ENCODE peak calls at places on chromosome 12, in six cellular contexts. K is epithelial cell of esophagus, V is KBM-7, S is H9, I is smooth muscle cell of the brain vasculature, Y is GM13977. P is an unnamed sample.

GRCh38 chr12:115185529-115185928 is 501.6 kb upstream of the TBX3 start:
- DNase-seq in K (no peak), V (no peak), S (no peak), I (no peak), Y (no peak), P (no peak)

GRCh38 chr12:7042847-7043246 is 17.7 kb upstream of the C1S start:
- DNase-seq in K (peak; percentile 65), V (peak; percentile 78), S (no peak), I (no peak), Y (peak; percentile 28), P (peak; percentile 16)

GRCh38 chr12:86660488-86661171 is 404.4 kb upstream of the MGAT4C start:
- DNase-seq in K (peak; percentile 80), V (no peak), S (no peak), I (no peak), Y (no peak), P (peak; percentile 89)

GRCh38 chr12:116931665-116932064 is 20.9 kb downstream of the FBXW8 start:
- DNase-seq in K (peak; percentile 29), V (peak; percentile 30), S (no peak), I (no peak), Y (no peak), P (no peak)

GRCh38 chr12:120457133-120457532 is 10.9 kb downstream of the GATC start:
- DNase-seq in K (no peak), V (peak; percentile 51), S (peak; percentile 65), I (no peak), Y (no peak), P (no peak)

GRCh38 chr12:103821773-103822172 is 19.3 kb downstream of the NT5DC3 start:
- DNase-seq in K (no peak), V (no peak), S (no peak), I (no peak), Y (no peak), P (no peak)

GRCh38 chr12:14836336-14837210 is 6.8 kb downstream of the ART4 start:
- DNase-seq in K (peak; percentile 89), V (no peak), S (no peak), I (no peak), Y (no peak), P (peak; percentile 35)

GRCh38 chr12:32727237-32727636 is 28.5 kb downstream of the YARS2 start:
- DNase-seq in K (no peak), V (no peak), S (peak; percentile 48), I (no peak), Y (no peak), P (no peak)

GRCh38 chr12:16473610-16474326 is 126.3 kb downstream of the MGST1 start:
- DNase-seq in K (peak; percentile 76), V (no peak), S (no peak), I (no peak), Y (no peak), P (peak; percentile 1)

GRCh38 chr12:94560416-94561221 is 89.7 kb downstream of the TMCC3 start:
- DNase-seq in K (peak; percentile 98), V (no peak), S (peak; percentile 95), I (no peak), Y (peak; percentile 60), P (peak; percentile 94)

GRCh38 chr12:122517877-122518276 is 8.9 kb downstream of the RSRC2 start:
- DNase-seq in K (peak; percentile 55), V (no peak), S (no peak), I (peak; percentile 65), Y (no peak), P (no peak)

GRCh38 chr12:12338528-12339168 is 11.4 kb downstream of the MANSC1 start:
- DNase-seq in K (peak; percentile 60), V (no peak), S (no peak), I (no peak), Y (no peak), P (no peak)

GRCh38 chr12:27394676-27395075 is 51.9 kb upstream of the SMCO2 start:
- DNase-seq in K (no peak), V (no peak), S (no peak), I (no peak), Y (no peak), P (no peak)

GRCh38 chr12:3231399-3231876 is 154.3 kb downstream of the TSPAN9 start:
- DNase-seq in K (no peak), V (no peak), S (peak; percentile 78), I (no peak), Y (no peak), P (no peak)

GRCh38 chr12:121857322-121858246 is 1.1 kb downstream of the HPD start:
- DNase-seq in K (no peak), V (no peak), S (peak; percentile 37), I (no peak), Y (no peak), P (no peak)

GRCh38 chr12:129193263-129193871 is 340.1 kb downstream of the GLT1D1 start:
- DNase-seq in K (no peak), V (peak; percentile 53), S (peak; percentile 58), I (no peak), Y (peak; percentile 33), P (no peak)

GRCh38 chr12:119916111-119916510 is 39.0 kb upstream of the CIT start:
- DNase-seq in K (no peak), V (no peak), S (no peak), I (no peak), Y (no peak), P (no peak)

GRCh38 chr12:48826209-48826855 is 8.0 kb downstream of the CACNB3 start:
- DNase-seq in K (peak; percentile 87), V (no peak), S (no peak), I (no peak), Y (no peak), P (peak; percentile 66)

GRCh38 chr12:48882325-48882687 is 16.6 kb upstream of the RND1 start:
- DNase-seq in K (peak; percentile 68), V (peak; percentile 19), S (peak; percentile 71), I (no peak), Y (no peak), P (no peak)

GRCh38 chr12:53213348-53213747 is 6.3 kb upstream of the ITGB7 start:
- DNase-seq in K (peak; percentile 69), V (peak; percentile 84), S (peak; percentile 94), I (no peak), Y (peak; percentile 82), P (peak; percentile 74)

GRCh38 chr12:105334001-105334400 is 3.5 kb downstream of the C12orf75 start:
- DNase-seq in K (no peak), V (no peak), S (no peak), I (no peak), Y (no peak), P (no peak)

GRCh38 chr12:726281-727140 is 25.9 kb upstream of the WNK1 start:
- DNase-seq in K (peak; percentile 89), V (no peak), S (no peak), I (no peak), Y (no peak), P (peak; percentile 39)

P was measured in RWPE1.